ENCODE peak calls at places on chromosomes 4 and X, in seven cellular contexts. One of them, this sample, is unnamed.
A peak's percentile ranks its signal among the peaks of the same experiment; 100 is the strongest.

GRCh38 chrX:46262299-46262698 is 282.9 kb downstream of the ZNF674 start:
- DNase-seq in SK-N-SH: no peak
- DNase-seq in bronchial epithelial cell: peak; percentile 15
- DNase-seq in fibroblast of mammary gland: no peak
- DNase-seq in H1: no peak
- DNase-seq in suprapubic skin: no peak
- DNase-seq in lower leg skin: no peak
- DNase-seq in this sample: no peak

GRCh38 chr4:11505225-11505971 is 76.7 kb upstream of the HS3ST1 start:
- DNase-seq in SK-N-SH: no peak
- DNase-seq in bronchial epithelial cell: peak; percentile 98
- DNase-seq in fibroblast of mammary gland: no peak
- DNase-seq in H1: no peak
- DNase-seq in suprapubic skin: no peak
- DNase-seq in lower leg skin: no peak
- DNase-seq in this sample: peak; percentile 50

GRCh38 chr4:186516287-186516686 is 39.1 kb downstream of the MTNR1A start:
- DNase-seq in SK-N-SH: no peak
- DNase-seq in bronchial epithelial cell: no peak
- DNase-seq in fibroblast of mammary gland: no peak
- DNase-seq in H1: no peak
- DNase-seq in suprapubic skin: no peak
- DNase-seq in lower leg skin: no peak
- DNase-seq in this sample: no peak

GRCh38 chr4:40301592-40301991 is 33.5 kb upstream of the CHRNA9 start:
- DNase-seq in SK-N-SH: no peak
- DNase-seq in bronchial epithelial cell: no peak
- DNase-seq in fibroblast of mammary gland: no peak
- DNase-seq in H1: no peak
- DNase-seq in suprapubic skin: no peak
- DNase-seq in lower leg skin: no peak
- DNase-seq in this sample: no peak

GRCh38 chr4:183722738-183723560 is 63.9 kb downstream of the TRAPPC11 start:
- DNase-seq in SK-N-SH: peak; percentile 85
- DNase-seq in bronchial epithelial cell: peak; percentile 26
- DNase-seq in fibroblast of mammary gland: peak; percentile 4
- DNase-seq in H1: peak; percentile 79
- DNase-seq in suprapubic skin: peak; percentile 85
- DNase-seq in lower leg skin: no peak
- DNase-seq in this sample: peak; percentile 27

GRCh38 chr4:177041356-177041755 is 248.6 kb upstream of the VEGFC start:
- DNase-seq in SK-N-SH: no peak
- DNase-seq in bronchial epithelial cell: peak; percentile 17
- DNase-seq in fibroblast of mammary gland: peak; percentile 84
- DNase-seq in H1: no peak
- DNase-seq in suprapubic skin: no peak
- DNase-seq in lower leg skin: no peak
- DNase-seq in this sample: no peak

GRCh38 chrX:52363247-52363883 is 5.5 kb upstream of the XAGE2 start:
- DNase-seq in SK-N-SH: no peak
- DNase-seq in bronchial epithelial cell: no peak
- DNase-seq in fibroblast of mammary gland: peak; percentile 14
- DNase-seq in H1: no peak
- DNase-seq in suprapubic skin: no peak
- DNase-seq in lower leg skin: no peak
- DNase-seq in this sample: no peak

GRCh38 chrX:148501121-148502066 is 977 bp downstream of the AFF2 start:
- DNase-seq in SK-N-SH: peak; percentile 25
- DNase-seq in bronchial epithelial cell: no peak
- DNase-seq in fibroblast of mammary gland: no peak
- DNase-seq in H1: peak; percentile 59
- DNase-seq in suprapubic skin: peak; percentile 58
- DNase-seq in lower leg skin: no peak
- DNase-seq in this sample: no peak

GRCh38 chr4:87839309-87839946 is 6.7 kb downstream of the MEPE start:
- DNase-seq in SK-N-SH: no peak
- DNase-seq in bronchial epithelial cell: peak; percentile 40
- DNase-seq in fibroblast of mammary gland: peak; percentile 56
- DNase-seq in H1: no peak
- DNase-seq in suprapubic skin: no peak
- DNase-seq in lower leg skin: no peak
- DNase-seq in this sample: peak; percentile 64

GRCh38 chr4:5751073-5751917 is 40.3 kb downstream of the EVC start:
- DNase-seq in SK-N-SH: no peak
- DNase-seq in bronchial epithelial cell: peak; percentile 15
- DNase-seq in fibroblast of mammary gland: peak; percentile 98
- DNase-seq in H1: no peak
- DNase-seq in suprapubic skin: no peak
- DNase-seq in lower leg skin: no peak
- DNase-seq in this sample: peak; percentile 80

GRCh38 chr4:181536753-181537434 is 706.3 kb upstream of the TENM3 start:
- DNase-seq in SK-N-SH: no peak
- DNase-seq in bronchial epithelial cell: no peak
- DNase-seq in fibroblast of mammary gland: no peak
- DNase-seq in H1: no peak
- DNase-seq in suprapubic skin: no peak
- DNase-seq in lower leg skin: no peak
- DNase-seq in this sample: no peak

DNA sequence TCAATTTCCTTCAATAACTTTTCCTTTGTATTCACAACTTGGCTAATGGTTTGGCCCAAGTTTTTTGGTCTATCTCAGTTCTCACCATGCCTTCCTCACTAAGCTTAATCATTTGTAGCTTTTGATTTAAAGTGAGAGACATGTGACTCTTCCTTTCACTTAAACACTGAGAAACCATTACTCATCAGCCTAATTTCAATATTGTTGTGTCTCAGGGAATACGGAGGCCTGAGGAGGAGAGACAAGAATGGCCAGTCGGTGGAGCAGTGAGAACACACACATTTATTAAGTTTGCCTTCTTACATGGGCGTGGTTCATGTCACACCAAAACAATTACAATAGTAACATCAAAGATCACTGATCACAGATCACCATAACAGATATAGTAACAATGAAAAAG is 56.7 kb downstream of the TSPAN5 start:
- DNase-seq in SK-N-SH: no peak
- DNase-seq in bronchial epithelial cell: peak; percentile 86
- DNase-seq in fibroblast of mammary gland: peak; percentile 52
- DNase-seq in H1: no peak
- DNase-seq in suprapubic skin: no peak
- DNase-seq in lower leg skin: no peak
- DNase-seq in this sample: peak; percentile 32
- TF ChIP-seq CTCF in SK-N-SH: no peak
- TF ChIP-seq CTCF in bronchial epithelial cell: no peak
- TF ChIP-seq CTCF in fibroblast of mammary gland: no peak
- TF ChIP-seq CTCF in H1: no peak
- TF ChIP-seq CTCF in suprapubic skin: no peak
- TF ChIP-seq CTCF in lower leg skin: no peak
- TF ChIP-seq CTCF in this sample: no peak

DNA sequence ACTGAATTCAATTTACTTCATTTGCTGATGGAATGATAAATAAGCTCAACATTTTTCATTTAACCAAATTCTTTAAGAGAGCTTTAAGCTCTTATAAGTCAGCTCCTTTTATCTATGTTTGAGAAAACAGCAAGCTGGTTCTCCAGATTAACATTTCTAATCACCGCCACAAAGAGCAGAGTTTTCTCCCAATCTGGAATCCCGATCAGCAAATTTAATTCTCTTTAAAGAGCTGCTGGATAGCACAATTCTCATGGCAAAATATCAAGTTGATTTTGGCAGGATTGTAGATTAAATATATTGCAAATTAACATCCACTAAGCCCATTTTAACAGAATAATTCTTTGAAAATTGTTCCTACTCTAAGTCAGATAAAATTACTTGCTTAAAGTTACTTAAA is 48.8 kb downstream of the RPS6KA3 start:
- DNase-seq in SK-N-SH: no peak
- DNase-seq in bronchial epithelial cell: no peak
- DNase-seq in fibroblast of mammary gland: no peak
- DNase-seq in H1: no peak
- DNase-seq in suprapubic skin: no peak
- DNase-seq in lower leg skin: no peak
- DNase-seq in this sample: no peak
- H3K4me3 ChIP-seq in SK-N-SH: no peak overlapping the region
- H3K4me3 ChIP-seq in bronchial epithelial cell: no peak overlapping the region
- H3K4me3 ChIP-seq in fibroblast of mammary gland: no peak overlapping the region
- H3K4me3 ChIP-seq in H1: no peak overlapping the region
- H3K4me3 ChIP-seq in suprapubic skin: no peak overlapping the region
- H3K4me3 ChIP-seq in lower leg skin: no peak overlapping the region
- H3K4me3 ChIP-seq in this sample: no peak overlapping the region

GRCh38 chrX:67604979-67605703 is 61.3 kb downstream of the AR start:
- DNase-seq in SK-N-SH: no peak
- DNase-seq in bronchial epithelial cell: peak; percentile 66
- DNase-seq in fibroblast of mammary gland: peak; percentile 90
- DNase-seq in H1: no peak
- DNase-seq in suprapubic skin: no peak
- DNase-seq in lower leg skin: no peak
- DNase-seq in this sample: peak; percentile 66
- TF ChIP-seq CTCF in SK-N-SH: no peak
- TF ChIP-seq CTCF in bronchial epithelial cell: no peak
- TF ChIP-seq CTCF in fibroblast of mammary gland: peak; percentile 23
- TF ChIP-seq CTCF in H1: no peak
- TF ChIP-seq CTCF in suprapubic skin: no peak
- TF ChIP-seq CTCF in lower leg skin: no peak
- TF ChIP-seq CTCF in this sample: no peak

DNA sequence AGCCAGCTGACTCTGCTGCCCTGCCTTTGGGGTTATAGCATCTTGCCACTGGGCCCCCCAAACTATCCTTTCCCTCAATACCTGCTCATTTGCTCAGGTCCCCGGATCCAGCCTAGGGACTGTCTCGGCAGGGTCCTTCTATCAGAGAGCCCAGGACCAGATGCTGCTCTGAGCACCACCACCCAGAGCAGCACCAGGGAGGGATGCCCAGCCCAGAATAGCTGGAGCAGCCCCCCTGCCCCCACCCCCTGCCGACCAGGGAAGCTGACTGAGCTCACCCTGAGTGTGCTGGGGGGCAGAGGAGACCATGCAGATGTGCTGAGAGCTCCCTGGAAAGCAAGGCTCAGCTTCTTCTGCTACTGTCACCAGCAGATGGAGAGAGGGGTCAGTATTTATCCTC is 103.6 kb upstream of the IGSF1 start:
- DNase-seq in SK-N-SH: no peak
- DNase-seq in bronchial epithelial cell: no peak
- DNase-seq in fibroblast of mammary gland: no peak
- DNase-seq in H1: no peak
- DNase-seq in suprapubic skin: no peak
- DNase-seq in lower leg skin: no peak
- DNase-seq in this sample: no peak
- H3K4me3 ChIP-seq in SK-N-SH: no peak overlapping the region
- H3K4me3 ChIP-seq in bronchial epithelial cell: no peak overlapping the region
- H3K4me3 ChIP-seq in fibroblast of mammary gland: no peak overlapping the region
- H3K4me3 ChIP-seq in H1: no peak overlapping the region
- H3K4me3 ChIP-seq in suprapubic skin: no peak overlapping the region
- H3K4me3 ChIP-seq in lower leg skin: no peak overlapping the region
- H3K4me3 ChIP-seq in this sample: no peak overlapping the region

DNA sequence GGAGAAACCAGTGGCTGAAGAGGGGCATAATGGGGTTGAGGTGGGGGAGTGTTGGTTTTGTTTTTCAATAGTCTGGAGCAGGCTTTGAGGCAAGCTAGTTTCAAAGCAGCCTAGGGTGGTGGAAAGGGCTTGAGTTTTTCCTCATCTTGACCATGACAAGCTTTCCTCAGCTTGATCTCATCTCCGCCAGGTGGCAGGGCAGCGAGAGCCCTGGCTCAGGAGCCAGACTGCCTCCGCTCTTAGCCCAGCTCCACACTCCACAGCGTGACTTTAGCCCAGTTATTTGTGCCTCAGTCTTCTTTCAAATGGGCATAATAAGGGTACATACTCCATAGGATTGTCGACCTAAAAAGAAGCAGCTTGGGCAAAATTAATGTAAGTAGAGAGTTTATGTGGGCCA is 29.9 kb upstream of the SOWAHD start:
- DNase-seq in SK-N-SH: no peak
- DNase-seq in bronchial epithelial cell: no peak
- DNase-seq in fibroblast of mammary gland: no peak
- DNase-seq in H1: no peak
- DNase-seq in suprapubic skin: no peak
- DNase-seq in lower leg skin: no peak
- DNase-seq in this sample: peak; percentile 3
- TF ChIP-seq CTCF in SK-N-SH: peak; percentile 25
- TF ChIP-seq CTCF in bronchial epithelial cell: peak; percentile 32
- TF ChIP-seq CTCF in fibroblast of mammary gland: no peak
- TF ChIP-seq CTCF in H1: peak; percentile 52
- TF ChIP-seq CTCF in suprapubic skin: no peak
- TF ChIP-seq CTCF in lower leg skin: no peak
- TF ChIP-seq CTCF in this sample: no peak

GRCh38 chr4:38490753-38491446 is 173.1 kb upstream of the KLF3 start:
- DNase-seq in SK-N-SH: no peak
- DNase-seq in bronchial epithelial cell: no peak
- DNase-seq in fibroblast of mammary gland: no peak
- DNase-seq in H1: no peak
- DNase-seq in suprapubic skin: no peak
- DNase-seq in lower leg skin: no peak
- DNase-seq in this sample: no peak

GRCh38 chr4:38489924-38490639 is 173.9 kb upstream of the KLF3 start:
- DNase-seq in SK-N-SH: no peak
- DNase-seq in bronchial epithelial cell: peak; percentile 47
- DNase-seq in fibroblast of mammary gland: no peak
- DNase-seq in H1: no peak
- DNase-seq in suprapubic skin: no peak
- DNase-seq in lower leg skin: no peak
- DNase-seq in this sample: peak; percentile 10

GRCh38 chr4:38493068-38493467 is 170.9 kb upstream of the KLF3 start:
- DNase-seq in SK-N-SH: no peak
- DNase-seq in bronchial epithelial cell: no peak
- DNase-seq in fibroblast of mammary gland: no peak
- DNase-seq in H1: no peak
- DNase-seq in suprapubic skin: no peak
- DNase-seq in lower leg skin: no peak
- DNase-seq in this sample: no peak

GRCh38 chr4:38491854-38492478 is 172.0 kb upstream of the KLF3 start:
- DNase-seq in SK-N-SH: no peak
- DNase-seq in bronchial epithelial cell: no peak
- DNase-seq in fibroblast of mammary gland: no peak
- DNase-seq in H1: no peak
- DNase-seq in suprapubic skin: no peak
- DNase-seq in lower leg skin: no peak
- DNase-seq in this sample: no peak

GRCh38 chr4:38488891-38489861 is 174.8 kb upstream of the KLF3 start:
- DNase-seq in SK-N-SH: no peak
- DNase-seq in bronchial epithelial cell: no peak
- DNase-seq in fibroblast of mammary gland: no peak
- DNase-seq in H1: peak; percentile 52
- DNase-seq in suprapubic skin: no peak
- DNase-seq in lower leg skin: no peak
- DNase-seq in this sample: peak; percentile 16
- H3K4me3 ChIP-seq in SK-N-SH: no peak overlapping the region
- H3K4me3 ChIP-seq in bronchial epithelial cell: no peak overlapping the region
- H3K4me3 ChIP-seq in fibroblast of mammary gland: no peak overlapping the region
- H3K4me3 ChIP-seq in H1: peak overlapping the region; percentile 46
- H3K4me3 ChIP-seq in suprapubic skin: no peak overlapping the region
- H3K4me3 ChIP-seq in lower leg skin: no peak overlapping the region
- H3K4me3 ChIP-seq in this sample: no peak overlapping the region

GRCh38 chrX:42976729-42977366 is 198.9 kb upstream of the PPP1R2C start:
- DNase-seq in SK-N-SH: no peak
- DNase-seq in bronchial epithelial cell: peak; percentile 80
- DNase-seq in fibroblast of mammary gland: no peak
- DNase-seq in H1: no peak
- DNase-seq in suprapubic skin: no peak
- DNase-seq in lower leg skin: no peak
- DNase-seq in this sample: no peak
- TF ChIP-seq CTCF in SK-N-SH: no peak
- TF ChIP-seq CTCF in bronchial epithelial cell: no peak
- TF ChIP-seq CTCF in fibroblast of mammary gland: no peak
- TF ChIP-seq CTCF in H1: peak; percentile 4
- TF ChIP-seq CTCF in suprapubic skin: no peak
- TF ChIP-seq CTCF in lower leg skin: no peak
- TF ChIP-seq CTCF in this sample: no peak

This sample was measured in fibroblast of villous mesenchyme.